ENCODE peak calls at places on chromosomes 12 and 14, in four cellular contexts. H is endothelial cell of umbilical vein, Q is A549, A is GM12878. V is an unnamed sample.

GRCh38 chr12:51472984-51473383 is 48.4 kb downstream of the SLC4A8 start:
- DNase-seq in H (no peak), Q (no peak), A (no peak), V (no peak)

GRCh38 chr12:6697584-6698351 is 2.8 kb downstream of the PIANP start:
- DNase-seq in H (peak; percentile 58), Q (peak; percentile 82), A (no peak), V (peak; percentile 52)

GRCh38 chr14:54216827-54217226 is 180.0 kb upstream of the CDKN3 start:
- DNase-seq in H (no peak), Q (no peak), A (peak; percentile 2), V (no peak)

GRCh38 chr12:61348871-61349270 is 911.3 kb upstream of the USP15 start:
- DNase-seq in H (no peak), Q (no peak), A (no peak), V (no peak)

GRCh38 chr12:44847888-44848770 is 28.0 kb downstream of the NELL2 start:
- DNase-seq in H (no peak), Q (no peak), A (peak; percentile 40), V (no peak)

GRCh38 chr12:68189766-68190700 is 30.5 kb upstream of the IFNG start:
- DNase-seq in H (no peak), Q (no peak), A (no peak), V (peak; percentile 28)

GRCh38 chr12:31868980-31869379 is 90.2 kb upstream of the RESF1 start:
- DNase-seq in H (peak; percentile 69), Q (no peak), A (no peak), V (no peak)

GRCh38 chr12:52415870-52416750 is 10.0 kb upstream of the KRT82 start:
- DNase-seq in H (no peak), Q (no peak), A (no peak), V (no peak)

GRCh38 chr12:124862768-124863408 is 776 bp downstream of the SCARB1 start:
- DNase-seq in H (peak; percentile 15), Q (peak; percentile 47), A (no peak), V (peak; percentile 68)

GRCh38 chr12:101019193-101019592 is 190.8 kb downstream of the SLC5A8 start:
- DNase-seq in H (no peak), Q (no peak), A (no peak), V (no peak)

GRCh38 chr12:230925-231671 is 17.1 kb upstream of the SLC6A12 start:
- DNase-seq in H (no peak), Q (no peak), A (no peak), V (no peak)

GRCh38 chr12:131895640-131896079 is 1.2 kb downstream of the ULK1 start:
- DNase-seq in H (peak; percentile 24), Q (no peak), A (no peak), V (no peak)

GRCh38 chr14:58824106-58824505 is 186.3 kb downstream of the DACT1 start:
- DNase-seq in H (no peak), Q (no peak), A (no peak), V (no peak)

GRCh38 chr12:65845751-65846537 is 21.7 kb downstream of the HMGA2 start:
- DNase-seq in H (no peak), Q (no peak), A (no peak), V (no peak)

GRCh38 chr12:26271889-26272492 is 76.6 kb downstream of the SSPN start:
- DNase-seq in H (peak; percentile 93), Q (no peak), A (peak; percentile 69), V (no peak)

GRCh38 chr12:46808955-46809697 is 16.7 kb downstream of the SLC38A4 start:
- DNase-seq in H (no peak), Q (no peak), A (no peak), V (no peak)

GRCh38 chr12:116502989-116503496 is 56.1 kb upstream of the MAP1LC3B2 start:
- DNase-seq in H (no peak), Q (no peak), A (no peak), V (no peak)

GRCh38 chr14:31947076-31947475 is 130.0 kb upstream of the ARHGAP5 start:
- DNase-seq in H (no peak), Q (no peak), A (no peak), V (no peak)

GRCh38 chr12:125299840-125300239 is 234.6 kb downstream of the AACS start:
- DNase-seq in H (no peak), Q (no peak), A (no peak), V (no peak)

GRCh38 chr14:85399196-85399595 is 130.7 kb upstream of the FLRT2 start:
- DNase-seq in H (no peak), Q (no peak), A (no peak), V (no peak)

GRCh38 chr12:54158581-54158980 is 30.2 kb downstream of the SMUG1 start:
- DNase-seq in H (no peak), Q (no peak), A (no peak), V (no peak)

GRCh38 chr14:20460458-20461229 is 590 bp downstream of the PIP4P1 start:
- DNase-seq in H (peak; percentile 11), Q (no peak), A (peak; percentile 27), V (no peak)

GRCh38 chr12:38508246-38508645 is 191.7 kb downstream of the ALG10B start:
- DNase-seq in H (no peak), Q (no peak), A (no peak), V (no peak)

GRCh38 chr12:18296909-18297280 is 35.6 kb downstream of the PIK3C2G start:
- DNase-seq in H (no peak), Q (no peak), A (no peak), V (no peak)

GRCh38 chr14:87805315-87805723 is 187.7 kb downstream of the GALC start:
- DNase-seq in H (no peak), Q (peak; percentile 16), A (no peak), V (peak; percentile 47)

GRCh38 chr14:61223552-61223951 is 57.6 kb downstream of the TMEM30B start:
- DNase-seq in H (no peak), Q (no peak), A (no peak), V (no peak)

GRCh38 chr12:836952-837351 is 84.6 kb downstream of the WNK1 start:
- DNase-seq in H (no peak), Q (no peak), A (no peak), V (peak; percentile 11)

GRCh38 chr14:64444984-64445845 is 20.1 kb upstream of the AKAP5 start:
- DNase-seq in H (peak; percentile 84), Q (no peak), A (peak; percentile 84), V (peak; percentile 73)

GRCh38 chr12:115464673-115465060 is 780.7 kb upstream of the TBX3 start:
- DNase-seq in H (no peak), Q (no peak), A (no peak), V (no peak)

GRCh38 chr14:61065671-61066070 is 84.6 kb downstream of the SLC38A6 start:
- DNase-seq in H (no peak), Q (no peak), A (no peak), V (no peak)

GRCh38 chr12:105369014-105369413 is 38.5 kb downstream of the C12orf75 start:
- DNase-seq in H (no peak), Q (no peak), A (no peak), V (peak; percentile 68)

GRCh38 chr12:39622306-39622705 is 2.7 kb upstream of the ABCD2 start:
- DNase-seq in H (no peak), Q (no peak), A (no peak), V (no peak)

GRCh38 chr14:95468416-95469133 is 47.9 kb downstream of the SYNE3 start:
- DNase-seq in H (no peak), Q (no peak), A (no peak), V (no peak)

GRCh38 chr12:47967461-47968430 is 4.3 kb downstream of the TMEM106C start:
- DNase-seq in H (no peak), Q (no peak), A (no peak), V (no peak)

GRCh38 chr14:21974741-21975140 is 301.1 kb upstream of the OR4E1 start:
- DNase-seq in H (no peak), Q (no peak), A (no peak), V (no peak)

GRCh38 chr14:21978999-21979314 is 305.3 kb upstream of the OR4E1 start:
- DNase-seq in H (no peak), Q (no peak), A (no peak), V (no peak)

GRCh38 chr14:21978184-21978998 is 304.8 kb upstream of the OR4E1 start:
- DNase-seq in H (peak; percentile 41), Q (peak; percentile 29), A (no peak), V (peak; percentile 51)
- TF ChIP-seq CTCF in H (peak; percentile 78), Q (peak; percentile 62), A (peak; percentile 76), V (peak; percentile 93)

GRCh38 chr12:133233993-133234564 is 1.6 kb downstream of the ANHX start:
- DNase-seq in H (no peak), Q (no peak), A (no peak), V (no peak)
- TF ChIP-seq MAX in H (no peak), Q (no peak), A (no peak), V (no peak)

DNA sequence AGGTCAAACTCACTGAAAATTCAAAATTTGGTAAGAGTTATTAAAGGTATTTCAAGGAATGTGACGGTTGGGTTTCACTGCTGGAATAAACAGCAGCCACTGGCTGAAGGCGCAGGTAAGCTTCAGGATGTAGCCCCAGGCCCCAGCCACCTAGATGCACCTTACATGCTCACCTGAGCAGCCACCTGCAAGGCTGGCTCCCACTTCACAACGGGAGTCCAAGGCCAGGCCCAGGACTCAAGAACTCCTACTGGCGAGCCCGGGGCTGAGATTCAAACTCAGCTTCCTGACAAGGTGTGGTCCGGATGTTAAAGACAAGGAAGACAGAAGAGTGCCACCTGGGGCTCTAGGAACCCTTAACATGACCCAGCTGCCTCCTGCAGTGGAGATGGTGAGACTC is 78.4 kb downstream of the ITPK1 start:
- DNase-seq in H (no peak), Q (no peak), A (no peak), V (no peak)
- TF ChIP-seq MYC in H (no peak), Q (no peak), A (no peak), V (no peak)

DNA sequence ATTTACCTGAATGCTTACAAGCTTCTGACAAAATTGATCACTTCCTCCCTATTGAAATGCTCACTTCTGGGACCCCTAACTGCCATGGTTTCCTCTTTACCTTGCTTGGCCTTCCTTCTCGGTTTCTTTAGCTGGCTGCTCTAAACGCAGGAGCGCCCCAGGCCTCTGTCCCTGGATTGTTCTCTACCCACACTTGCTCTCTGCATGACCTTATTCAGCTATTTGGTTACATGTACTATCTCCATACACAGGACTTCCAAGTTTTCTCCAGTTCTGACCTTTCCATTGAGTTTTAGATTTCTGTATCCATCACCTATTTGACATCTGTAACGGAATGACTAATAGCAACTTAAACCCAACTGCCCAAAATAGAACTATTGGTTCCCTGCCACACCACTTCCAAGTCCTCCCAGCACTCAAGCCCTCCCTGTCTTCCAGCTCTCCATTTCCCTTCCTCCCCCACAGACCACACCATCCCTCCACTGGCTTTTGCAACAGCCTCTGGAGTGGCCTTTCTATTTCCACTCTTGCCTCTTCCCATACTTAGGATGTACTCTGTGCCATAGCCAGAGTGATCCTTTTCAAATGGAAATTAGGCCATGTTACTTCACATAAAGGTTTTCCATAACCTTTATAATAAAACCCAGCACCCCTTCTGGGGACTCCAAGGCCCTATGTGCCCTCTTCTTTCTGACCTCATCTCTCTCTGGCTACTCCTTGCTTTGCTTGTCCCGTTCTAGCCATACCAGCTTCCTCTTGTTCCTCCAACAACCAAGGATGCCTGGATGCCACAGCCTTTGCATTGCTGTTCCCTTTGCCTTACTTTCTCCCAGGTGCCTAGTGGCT is 202.2 kb downstream of the AEBP2 start:
- DNase-seq in H (no peak), Q (no peak), A (no peak), V (no peak)
- TF ChIP-seq CTCF in H (no peak), Q (no peak), A (no peak), V (no peak)

GRCh38 chr14:37048666-37049071 is 123.7 kb downstream of the SLC25A21 start:
- DNase-seq in H (peak; percentile 33), Q (no peak), A (no peak), V (no peak)

GRCh38 chr14:37054869-37055268 is 117.5 kb downstream of the SLC25A21 start:
- DNase-seq in H (no peak), Q (no peak), A (no peak), V (no peak)

GRCh38 chr14:37051153-37051552 is 121.3 kb downstream of the SLC25A21 start:
- DNase-seq in H (peak; percentile 77), Q (no peak), A (no peak), V (no peak)

GRCh38 chr14:37054144-37054543 is 118.3 kb downstream of the SLC25A21 start:
- DNase-seq in H (no peak), Q (no peak), A (no peak), V (no peak)

GRCh38 chr14:37051680-37052079 is 120.7 kb downstream of the SLC25A21 start:
- DNase-seq in H (no peak), Q (no peak), A (no peak), V (no peak)
- TF ChIP-seq MAX in H (no peak), Q (no peak), A (no peak), V (no peak)

V was measured in NB4.